ENCODE peak calls at places on chromosomes 11 and 22, in ten cellular contexts. S is dorsolateral prefrontal cortex; Z is CD8-positive, alpha-beta memory T cell; J is bronchial epithelial cell; F is T-helper 2 cell treated with Interferon-gamma antibody and Interleukin-4, amounts not matched to agents 5 μg/mL and 100 μg/mL, for 36 hours; C is posterior cingulate gyrus; I is H54; E is nephron progenitor cell; G is smooth muscle cell of the brain vasculature; X is NCI-H1105 treated with DMSO at 0.1 percent for 48 hours. B is an unnamed sample.
A peak's percentile ranks its signal among the peaks of the same experiment; 100 is the strongest.

GRCh38 chr11:11701070-11701469 is 79.3 kb upstream of the GALNT18 start:
- DNase-seq in S (no peak), Z (no peak), J (no peak), F (no peak), C (no peak), I (peak; percentile 20), E (no peak), G (no peak), X (no peak), B (no peak)

GRCh38 chr11:86595401-86595800 is 77.0 kb downstream of the ME3 start:
- DNase-seq in S (no peak), Z (no peak), J (peak; percentile 53), F (no peak), C (no peak), I (no peak), E (no peak), G (no peak), X (no peak), B (no peak)

GRCh38 chr11:62141111-62142042 is 17.6 kb downstream of the INCENP start:
- DNase-seq in S (no peak), Z (no peak), J (no peak), F (no peak), C (peak; percentile 8), I (no peak), E (no peak), G (no peak), X (no peak), B (no peak)

GRCh38 chr11:16293204-16293681 is 63.1 kb downstream of the SOX6 start:
- DNase-seq in S (no peak), Z (no peak), J (no peak), F (no peak), C (no peak), I (no peak), E (no peak), G (no peak), X (peak; percentile 37), B (peak; percentile 30)

GRCh38 chr11:99154277-99154676 is 133.5 kb downstream of the CNTN5 start:
- DNase-seq in S (no peak), Z (no peak), J (no peak), F (no peak), C (no peak), I (no peak), E (no peak), G (no peak), X (no peak), B (no peak)

GRCh38 chr22:50583294-50583865 is 731 bp upstream of the CHKB start:
- DNase-seq in S (no peak), Z (no peak), J (no peak), F (no peak), C (no peak), I (no peak), E (no peak), G (no peak), X (no peak), B (no peak)

GRCh38 chr22:27705391-27706080 is 96.0 kb downstream of the MN1 start:
- DNase-seq in S (no peak), Z (no peak), J (no peak), F (no peak), C (no peak), I (no peak), E (no peak), G (no peak), X (no peak), B (no peak)

GRCh38 chr11:102254047-102254446 is 63.2 kb upstream of the BIRC3 start:
- DNase-seq in S (no peak), Z (no peak), J (no peak), F (no peak), C (no peak), I (no peak), E (no peak), G (no peak), X (no peak), B (no peak)

GRCh38 chr11:86922225-86922624 is 33.0 kb downstream of the FZD4 start:
- DNase-seq in S (no peak), Z (no peak), J (no peak), F (no peak), C (no peak), I (no peak), E (no peak), G (no peak), X (no peak), B (no peak)

GRCh38 chr22:48262596-48263430 is 1500.4 kb downstream of the TBC1D22A start:
- DNase-seq in S (no peak), Z (no peak), J (no peak), F (no peak), C (no peak), I (no peak), E (no peak), G (no peak), X (no peak), B (no peak)

GRCh38 chr11:34431979-34432378 is 6.8 kb upstream of the CAT start:
- DNase-seq in S (no peak), Z (no peak), J (no peak), F (no peak), C (no peak), I (no peak), E (no peak), G (no peak), X (no peak), B (no peak)

GRCh38 chr11:66639066-66639813 is 737 bp downstream of the RBM4 start:
- DNase-seq in S (no peak), Z (peak; percentile 31), J (peak; percentile 38), F (peak; percentile 20), C (no peak), I (no peak), E (no peak), G (peak; percentile 7), X (peak; percentile 16), B (peak; percentile 55)